ENCODE peak calls at places on chromosomes 1 and 21, in four cellular contexts. One of them, this sample, is unnamed.
A peak's percentile ranks its signal among the peaks of the same experiment; 100 is the strongest.

GRCh38 chr1:218165687-218166088 is 119.4 kb upstream of the RRP15 start:
- DNase-seq in fibroblast of lung: peak; percentile 4
- DNase-seq in heart left ventricle: no peak
- DNase-seq in heart right ventricle: no peak
- DNase-seq in this sample: no peak

GRCh38 chr1:155012052-155012546 is 9.5 kb downstream of the ZBTB7B start:
- DNase-seq in fibroblast of lung: peak; percentile 88
- DNase-seq in heart left ventricle: peak; percentile 66
- DNase-seq in heart right ventricle: peak; percentile 62
- DNase-seq in this sample: peak; percentile 94

GRCh38 chr1:170145691-170146676 is at the start of gene NTMT2:
- DNase-seq in fibroblast of lung: no peak
- DNase-seq in heart left ventricle: peak; percentile 66
- DNase-seq in heart right ventricle: peak; percentile 63
- DNase-seq in this sample: peak; percentile 94

GRCh38 chr21:40047211-40047610 is 180.0 kb downstream of the PCP4 start:
- DNase-seq in fibroblast of lung: no peak
- DNase-seq in heart left ventricle: no peak
- DNase-seq in heart right ventricle: no peak
- DNase-seq in this sample: no peak

GRCh38 chr1:119368556-119368955 is at the start of gene HAO2:
- DNase-seq in fibroblast of lung: no peak
- DNase-seq in heart left ventricle: no peak
- DNase-seq in heart right ventricle: no peak
- DNase-seq in this sample: no peak

GRCh38 chr1:44348046-44348628 is 6.9 kb downstream of the ERI3 start:
- DNase-seq in fibroblast of lung: no peak
- DNase-seq in heart left ventricle: no peak
- DNase-seq in heart right ventricle: no peak
- DNase-seq in this sample: no peak

GRCh38 chr1:98766241-98766640 is 104.7 kb downstream of the SNX7 start:
- DNase-seq in fibroblast of lung: no peak
- DNase-seq in heart left ventricle: no peak
- DNase-seq in heart right ventricle: no peak
- DNase-seq in this sample: no peak

GRCh38 chr21:32768530-32768929 is 3.0 kb downstream of the PAXBP1 start:
- DNase-seq in fibroblast of lung: peak; percentile 30
- DNase-seq in heart left ventricle: no peak
- DNase-seq in heart right ventricle: no peak
- DNase-seq in this sample: no peak

GRCh38 chr1:38046884-38047602 is 450 bp upstream of the POU3F1 start:
- DNase-seq in fibroblast of lung: peak; percentile 62
- DNase-seq in heart left ventricle: peak; percentile 90
- DNase-seq in heart right ventricle: peak; percentile 85
- DNase-seq in this sample: peak; percentile 80

DNA sequence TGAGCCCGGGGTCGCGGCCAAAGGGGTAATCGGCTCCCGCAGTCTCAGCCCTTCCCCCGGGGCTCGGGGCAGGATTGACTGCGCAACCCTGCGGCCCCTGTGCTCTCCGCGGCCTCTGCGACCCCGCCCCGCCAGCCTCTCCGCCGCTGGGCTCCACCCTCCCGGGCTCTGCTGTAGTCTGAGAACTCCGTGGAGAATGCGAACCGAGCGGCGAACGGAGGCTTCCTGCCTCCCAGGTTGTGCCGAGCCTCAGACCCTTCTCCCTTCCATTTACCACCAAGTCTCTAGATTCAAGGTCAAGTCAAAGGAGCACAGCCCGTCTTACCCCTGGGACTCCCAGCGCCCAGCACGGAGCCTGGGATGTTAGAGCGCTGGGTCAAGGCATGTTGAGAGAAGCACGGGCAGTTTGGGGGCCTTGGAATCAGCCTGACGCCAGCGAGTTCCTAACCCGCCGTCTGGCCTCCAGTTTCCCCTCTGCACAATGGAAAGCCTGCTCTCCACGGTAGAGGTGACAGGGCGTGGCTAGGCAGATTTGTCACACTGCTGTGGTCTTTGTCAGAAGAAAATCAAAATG is 3.0 kb downstream of the ATP2B4 start:
- DNase-seq in fibroblast of lung: peak; percentile 63
- DNase-seq in heart left ventricle: peak; percentile 78
- DNase-seq in heart right ventricle: peak; percentile 71
- DNase-seq in this sample: peak; percentile 73
- H3K4me3 ChIP-seq in fibroblast of lung: peak overlapping the region; percentile 96
- H3K4me3 ChIP-seq in heart left ventricle: peak overlapping the region; percentile 82
- H3K4me3 ChIP-seq in heart right ventricle: peak overlapping the region; percentile 71
- H3K4me3 ChIP-seq in this sample: peak overlapping the region; percentile 46

GRCh38 chr1:234616644-234617043 is 6.7 kb upstream of the IRF2BP2 start:
- DNase-seq in fibroblast of lung: peak; percentile 62
- DNase-seq in heart left ventricle: no peak
- DNase-seq in heart right ventricle: no peak
- DNase-seq in this sample: no peak

GRCh38 chr1:234619071-234619480 is 9.1 kb upstream of the IRF2BP2 start:
- DNase-seq in fibroblast of lung: no peak
- DNase-seq in heart left ventricle: no peak
- DNase-seq in heart right ventricle: no peak
- DNase-seq in this sample: no peak

GRCh38 chr1:234617135-234617985 is 7.4 kb upstream of the IRF2BP2 start:
- DNase-seq in fibroblast of lung: peak; percentile 39
- DNase-seq in heart left ventricle: no peak
- DNase-seq in heart right ventricle: no peak
- DNase-seq in this sample: peak; percentile 79

GRCh38 chr1:234618726-234619049 is 8.7 kb upstream of the IRF2BP2 start:
- DNase-seq in fibroblast of lung: no peak
- DNase-seq in heart left ventricle: no peak
- DNase-seq in heart right ventricle: no peak
- DNase-seq in this sample: no peak

DNA sequence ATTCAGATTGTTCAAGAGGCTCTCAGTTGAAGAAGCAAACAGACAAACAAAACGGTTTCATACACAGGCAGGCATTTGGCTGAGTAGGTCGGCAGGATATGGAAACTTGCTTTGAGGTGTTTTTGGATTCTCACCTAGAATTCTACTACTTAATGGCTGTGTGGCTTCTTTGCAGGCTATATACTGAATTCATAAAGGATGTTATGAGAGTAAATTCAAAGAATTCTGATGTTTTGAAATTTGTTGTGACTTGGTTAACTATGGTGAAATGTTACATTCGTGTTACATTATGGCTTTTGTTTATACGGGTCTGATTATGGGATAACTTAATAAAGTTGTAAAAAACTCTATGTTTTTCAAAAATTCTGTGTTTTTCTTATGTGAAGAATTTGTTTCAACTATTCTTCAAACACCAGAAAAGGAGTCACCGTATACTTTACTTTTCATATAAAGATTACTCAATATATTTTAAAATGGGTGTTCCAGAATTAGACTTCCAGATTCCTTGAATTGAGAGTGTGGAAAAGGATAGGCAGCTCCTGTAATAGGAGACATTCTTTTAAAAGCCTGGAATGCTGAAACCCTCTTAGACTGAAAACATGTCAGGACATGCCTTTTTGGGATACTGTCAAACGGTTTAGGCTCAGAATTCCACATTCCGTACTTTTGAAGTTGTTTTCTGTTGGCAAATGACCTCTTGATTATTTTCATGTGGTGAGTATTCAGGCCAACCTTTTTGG is 8.2 kb upstream of the IRF2BP2 start:
- DNase-seq in fibroblast of lung: peak; percentile 89
- DNase-seq in heart left ventricle: no peak
- DNase-seq in heart right ventricle: no peak
- DNase-seq in this sample: peak; percentile 62
- H3K27ac ChIP-seq in fibroblast of lung: peak overlapping the region; percentile 90
- H3K27ac ChIP-seq in heart left ventricle: peak overlapping the region; percentile 25
- H3K27ac ChIP-seq in heart right ventricle: peak overlapping the region; percentile 46
- H3K27ac ChIP-seq in this sample: peak overlapping the region; percentile 79

GRCh38 chr1:214445201-214445600 is 106.2 kb downstream of the PTPN14 start:
- DNase-seq in fibroblast of lung: peak; percentile 42
- DNase-seq in heart left ventricle: no peak
- DNase-seq in heart right ventricle: no peak
- DNase-seq in this sample: no peak
- H3K4me3 ChIP-seq in fibroblast of lung: peak overlapping the region; percentile 16
- H3K4me3 ChIP-seq in heart left ventricle: no peak overlapping the region
- H3K4me3 ChIP-seq in heart right ventricle: no peak overlapping the region
- H3K4me3 ChIP-seq in this sample: no peak overlapping the region

GRCh38 chr1:1349256-1350012 is at the start of gene DVL1:
- DNase-seq in fibroblast of lung: peak; percentile 77
- DNase-seq in heart left ventricle: peak; percentile 67
- DNase-seq in heart right ventricle: peak; percentile 67
- DNase-seq in this sample: peak; percentile 75

GRCh38 chr1:1347026-1347595 is 2.1 kb downstream of the DVL1 start:
- DNase-seq in fibroblast of lung: no peak
- DNase-seq in heart left ventricle: no peak
- DNase-seq in heart right ventricle: no peak
- DNase-seq in this sample: no peak

GRCh38 chr1:1347663-1348419 is 1.4 kb downstream of the DVL1 start:
- DNase-seq in fibroblast of lung: no peak
- DNase-seq in heart left ventricle: no peak
- DNase-seq in heart right ventricle: no peak
- DNase-seq in this sample: peak; percentile 71

GRCh38 chr1:1346501-1346890 is 2.7 kb downstream of the DVL1 start:
- DNase-seq in fibroblast of lung: no peak
- DNase-seq in heart left ventricle: no peak
- DNase-seq in heart right ventricle: no peak
- DNase-seq in this sample: no peak

DNA sequence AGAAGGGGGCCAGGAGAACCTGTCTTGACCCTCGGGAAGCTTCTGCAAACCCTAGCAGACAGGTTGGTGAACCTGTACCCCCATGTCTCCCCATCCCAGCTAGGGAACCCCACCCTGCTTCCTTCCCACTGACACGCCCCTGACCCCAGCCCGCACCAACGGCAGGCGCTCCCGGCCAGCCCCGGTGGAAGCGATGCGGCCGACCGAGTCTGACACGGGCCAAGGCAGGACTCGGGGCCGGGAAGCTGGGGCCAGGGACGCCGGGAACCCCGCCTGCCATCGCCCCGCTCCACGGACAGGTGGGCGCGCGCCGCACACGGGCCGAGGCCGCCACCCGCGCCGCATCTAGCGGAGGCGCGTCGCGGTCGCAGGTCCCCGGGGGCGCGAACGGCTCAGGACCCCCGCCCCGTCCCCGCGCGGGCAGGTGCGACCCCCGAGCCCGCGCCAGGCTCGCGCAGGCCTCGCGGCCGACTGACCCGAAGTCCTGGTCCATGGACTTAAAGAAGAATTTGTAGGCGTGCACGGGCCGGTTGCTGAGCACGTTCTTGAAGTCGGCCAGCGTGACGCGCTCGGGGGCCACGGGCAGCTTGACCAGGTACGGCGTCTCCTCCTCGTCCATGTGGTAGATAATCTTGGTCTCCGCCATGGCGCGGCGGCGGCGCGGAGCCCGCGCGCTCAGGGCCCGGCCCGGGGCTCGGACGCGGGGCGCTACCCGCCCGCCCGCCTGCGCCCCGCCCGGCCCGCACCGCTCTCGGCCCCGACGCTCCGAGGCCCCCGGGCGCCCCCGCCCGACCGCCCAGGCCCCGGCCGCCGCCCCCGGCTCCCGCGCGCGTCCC is 580 bp downstream of the DVL1 start:
- DNase-seq in fibroblast of lung: peak; percentile 49
- DNase-seq in heart left ventricle: no peak
- DNase-seq in heart right ventricle: no peak
- DNase-seq in this sample: no peak
- H3K27ac ChIP-seq in fibroblast of lung: peak overlapping the region; percentile 66
- H3K27ac ChIP-seq in heart left ventricle: peak overlapping the region; percentile 80
- H3K27ac ChIP-seq in heart right ventricle: peak overlapping the region; percentile 82
- H3K27ac ChIP-seq in this sample: no peak overlapping the region

DNA sequence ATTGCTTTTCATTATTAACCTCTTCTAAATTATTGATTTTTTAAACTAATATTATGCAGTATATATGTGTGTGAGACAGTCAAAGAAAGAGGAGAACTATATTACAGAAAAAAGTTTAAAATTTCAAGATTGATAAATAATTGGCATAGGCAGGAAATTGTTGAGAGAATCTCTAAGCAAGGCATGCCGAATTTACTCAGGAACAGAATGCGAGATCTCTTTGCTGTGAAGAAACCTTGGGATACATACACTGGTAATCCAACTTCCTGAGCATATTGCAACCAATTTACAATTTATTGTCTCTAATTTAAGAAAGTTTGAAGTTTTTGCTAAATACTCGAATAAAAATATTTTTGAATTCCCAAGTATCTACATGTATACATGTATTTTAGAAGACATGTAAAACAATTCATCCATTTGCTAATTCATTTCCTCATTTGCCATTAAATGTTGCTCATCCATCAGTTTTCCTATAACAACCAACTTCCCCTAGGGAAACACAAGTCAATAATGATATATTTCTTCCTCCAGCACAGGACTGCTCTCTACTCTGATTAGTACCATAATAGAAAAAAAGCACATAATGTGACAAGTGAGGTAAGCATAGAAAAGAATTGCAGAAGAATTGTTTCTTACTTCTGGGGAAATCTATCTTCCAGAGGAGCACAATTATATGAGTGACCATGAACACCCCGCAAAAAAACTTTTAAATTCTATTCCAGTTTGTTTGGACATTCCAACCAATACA is 587 bp downstream of the LRRC39 start:
- DNase-seq in fibroblast of lung: no peak
- DNase-seq in heart left ventricle: no peak
- DNase-seq in heart right ventricle: no peak
- DNase-seq in this sample: no peak
- H3K4me3 ChIP-seq in fibroblast of lung: no peak overlapping the region
- H3K4me3 ChIP-seq in heart left ventricle: peak overlapping the region; percentile 45
- H3K4me3 ChIP-seq in heart right ventricle: peak overlapping the region; percentile 45
- H3K4me3 ChIP-seq in this sample: no peak overlapping the region

GRCh38 chr1:25531082-25531461 is 12.3 kb upstream of the LDLRAP1 start:
- DNase-seq in fibroblast of lung: no peak
- DNase-seq in heart left ventricle: no peak
- DNase-seq in heart right ventricle: no peak
- DNase-seq in this sample: no peak
- H3K27ac ChIP-seq in fibroblast of lung: no peak overlapping the region
- H3K27ac ChIP-seq in heart left ventricle: no peak overlapping the region
- H3K27ac ChIP-seq in heart right ventricle: no peak overlapping the region
- H3K27ac ChIP-seq in this sample: no peak overlapping the region

This sample was measured in mesendoderm.